ENCODE peak calls at places on chromosomes 7 and 10, in six cellular contexts. One of them, this sample, is unnamed.

GRCh38 chr10:71427246-71427645 is 30.5 kb downstream of the CDH23 start:
- DNase-seq in kidney tubule cell: no peak
- DNase-seq in NCI-H1694: no peak
- DNase-seq in stimulated activated naive CD8-positive, alpha-beta T cell treated with anti-CD3 and anti-CD28 coated beads, Interleukin-15, Interleukin-2, amounts not matched to agents 100 U/mL and 50 U/mL, for 24 hours: no peak
- DNase-seq in NCI-H774: no peak
- DNase-seq in stimulated activated CD8-positive, alpha-beta memory T cell treated with anti-CD3 and anti-CD28 coated beads, Interleukin-2, amount 100 ng/mL, for 1 hour: no peak
- DNase-seq in this sample: no peak

GRCh38 chr7:121447191-121447920 is 51.2 kb upstream of the FAM3C start:
- DNase-seq in NCI-H774: no peak
- DNase-seq in NCI-H1694: no peak
- DNase-seq in stimulated activated CD8-positive, alpha-beta memory T cell treated with anti-CD3 and anti-CD28 coated beads, Interleukin-2, amount 100 ng/mL, for 1 hour: no peak
- DNase-seq in stimulated activated naive CD8-positive, alpha-beta T cell treated with anti-CD3 and anti-CD28 coated beads, Interleukin-15, Interleukin-2, amounts not matched to agents 100 U/mL and 50 U/mL, for 24 hours: no peak
- DNase-seq in kidney tubule cell: no peak
- DNase-seq in this sample: no peak

GRCh38 chr10:35089641-35090161 is 440 bp downstream of the CUL2 start:
- DNase-seq in NCI-H774: no peak
- DNase-seq in stimulated activated CD8-positive, alpha-beta memory T cell treated with anti-CD3 and anti-CD28 coated beads, Interleukin-2, amount 100 ng/mL, for 1 hour: no peak
- DNase-seq in kidney tubule cell: peak; percentile 24
- DNase-seq in NCI-H1694: no peak
- DNase-seq in stimulated activated naive CD8-positive, alpha-beta T cell treated with anti-CD3 and anti-CD28 coated beads, Interleukin-15, Interleukin-2, amounts not matched to agents 100 U/mL and 50 U/mL, for 24 hours: no peak
- DNase-seq in this sample: peak; percentile 28

GRCh38 chr7:115816318-115816974 is 214.1 kb downstream of the TFEC start:
- DNase-seq in kidney tubule cell: no peak
- DNase-seq in NCI-H774: no peak
- DNase-seq in stimulated activated CD8-positive, alpha-beta memory T cell treated with anti-CD3 and anti-CD28 coated beads, Interleukin-2, amount 100 ng/mL, for 1 hour: no peak
- DNase-seq in NCI-H1694: no peak
- DNase-seq in stimulated activated naive CD8-positive, alpha-beta T cell treated with anti-CD3 and anti-CD28 coated beads, Interleukin-15, Interleukin-2, amounts not matched to agents 100 U/mL and 50 U/mL, for 24 hours: no peak
- DNase-seq in this sample: no peak

GRCh38 chr7:150409300-150410030 is 30.3 kb downstream of the ZNF775 start:
- DNase-seq in stimulated activated CD8-positive, alpha-beta memory T cell treated with anti-CD3 and anti-CD28 coated beads, Interleukin-2, amount 100 ng/mL, for 1 hour: no peak
- DNase-seq in NCI-H1694: no peak
- DNase-seq in kidney tubule cell: no peak
- DNase-seq in stimulated activated naive CD8-positive, alpha-beta T cell treated with anti-CD3 and anti-CD28 coated beads, Interleukin-15, Interleukin-2, amounts not matched to agents 100 U/mL and 50 U/mL, for 24 hours: no peak
- DNase-seq in NCI-H774: no peak
- DNase-seq in this sample: no peak

GRCh38 chr7:139682136-139683013 is 95.4 kb downstream of the HIPK2 start:
- DNase-seq in stimulated activated CD8-positive, alpha-beta memory T cell treated with anti-CD3 and anti-CD28 coated beads, Interleukin-2, amount 100 ng/mL, for 1 hour: no peak
- DNase-seq in stimulated activated naive CD8-positive, alpha-beta T cell treated with anti-CD3 and anti-CD28 coated beads, Interleukin-15, Interleukin-2, amounts not matched to agents 100 U/mL and 50 U/mL, for 24 hours: peak; percentile 69
- DNase-seq in NCI-H774: no peak
- DNase-seq in NCI-H1694: no peak
- DNase-seq in kidney tubule cell: peak; percentile 97
- DNase-seq in this sample: peak; percentile 88

GRCh38 chr7:28106316-28106957 is 74.2 kb downstream of the JAZF1 start:
- DNase-seq in kidney tubule cell: peak; percentile 16
- DNase-seq in NCI-H774: peak; percentile 77
- DNase-seq in stimulated activated CD8-positive, alpha-beta memory T cell treated with anti-CD3 and anti-CD28 coated beads, Interleukin-2, amount 100 ng/mL, for 1 hour: no peak
- DNase-seq in stimulated activated naive CD8-positive, alpha-beta T cell treated with anti-CD3 and anti-CD28 coated beads, Interleukin-15, Interleukin-2, amounts not matched to agents 100 U/mL and 50 U/mL, for 24 hours: no peak
- DNase-seq in NCI-H1694: no peak
- DNase-seq in this sample: no peak

GRCh38 chr7:28328161-28328560 is 84.2 kb upstream of the CREB5 start:
- DNase-seq in kidney tubule cell: no peak
- DNase-seq in stimulated activated naive CD8-positive, alpha-beta T cell treated with anti-CD3 and anti-CD28 coated beads, Interleukin-15, Interleukin-2, amounts not matched to agents 100 U/mL and 50 U/mL, for 24 hours: no peak
- DNase-seq in NCI-H774: no peak
- DNase-seq in NCI-H1694: no peak
- DNase-seq in stimulated activated CD8-positive, alpha-beta memory T cell treated with anti-CD3 and anti-CD28 coated beads, Interleukin-2, amount 100 ng/mL, for 1 hour: no peak
- DNase-seq in this sample: no peak

GRCh38 chr7:8068892-8069686 is 100.5 kb downstream of the GLCCI1 start:
- DNase-seq in NCI-H1694: no peak
- DNase-seq in stimulated activated naive CD8-positive, alpha-beta T cell treated with anti-CD3 and anti-CD28 coated beads, Interleukin-15, Interleukin-2, amounts not matched to agents 100 U/mL and 50 U/mL, for 24 hours: no peak
- DNase-seq in NCI-H774: no peak
- DNase-seq in kidney tubule cell: no peak
- DNase-seq in stimulated activated CD8-positive, alpha-beta memory T cell treated with anti-CD3 and anti-CD28 coated beads, Interleukin-2, amount 100 ng/mL, for 1 hour: no peak
- DNase-seq in this sample: no peak

GRCh38 chr7:101395376-101395775 is 32.7 kb downstream of the COL26A1 start:
- DNase-seq in stimulated activated naive CD8-positive, alpha-beta T cell treated with anti-CD3 and anti-CD28 coated beads, Interleukin-15, Interleukin-2, amounts not matched to agents 100 U/mL and 50 U/mL, for 24 hours: no peak
- DNase-seq in kidney tubule cell: no peak
- DNase-seq in NCI-H1694: no peak
- DNase-seq in stimulated activated CD8-positive, alpha-beta memory T cell treated with anti-CD3 and anti-CD28 coated beads, Interleukin-2, amount 100 ng/mL, for 1 hour: no peak
- DNase-seq in NCI-H774: no peak
- DNase-seq in this sample: no peak

GRCh38 chr10:117005454-117006055 is 568 bp upstream of the SHTN1 start:
- DNase-seq in stimulated activated naive CD8-positive, alpha-beta T cell treated with anti-CD3 and anti-CD28 coated beads, Interleukin-15, Interleukin-2, amounts not matched to agents 100 U/mL and 50 U/mL, for 24 hours: no peak
- DNase-seq in NCI-H1694: no peak
- DNase-seq in NCI-H774: peak; percentile 44
- DNase-seq in stimulated activated CD8-positive, alpha-beta memory T cell treated with anti-CD3 and anti-CD28 coated beads, Interleukin-2, amount 100 ng/mL, for 1 hour: no peak
- DNase-seq in kidney tubule cell: peak; percentile 45
- DNase-seq in this sample: no peak

GRCh38 chr7:40640566-40640965 is 505.8 kb downstream of the SUGCT start:
- DNase-seq in stimulated activated naive CD8-positive, alpha-beta T cell treated with anti-CD3 and anti-CD28 coated beads, Interleukin-15, Interleukin-2, amounts not matched to agents 100 U/mL and 50 U/mL, for 24 hours: no peak
- DNase-seq in NCI-H1694: no peak
- DNase-seq in stimulated activated CD8-positive, alpha-beta memory T cell treated with anti-CD3 and anti-CD28 coated beads, Interleukin-2, amount 100 ng/mL, for 1 hour: no peak
- DNase-seq in kidney tubule cell: no peak
- DNase-seq in NCI-H774: no peak
- DNase-seq in this sample: no peak

GRCh38 chr10:88209837-88210552 is 346.6 kb downstream of the PTEN start:
- DNase-seq in kidney tubule cell: peak; percentile 35
- DNase-seq in NCI-H1694: no peak
- DNase-seq in stimulated activated naive CD8-positive, alpha-beta T cell treated with anti-CD3 and anti-CD28 coated beads, Interleukin-15, Interleukin-2, amounts not matched to agents 100 U/mL and 50 U/mL, for 24 hours: no peak
- DNase-seq in NCI-H774: no peak
- DNase-seq in stimulated activated CD8-positive, alpha-beta memory T cell treated with anti-CD3 and anti-CD28 coated beads, Interleukin-2, amount 100 ng/mL, for 1 hour: no peak
- DNase-seq in this sample: peak; percentile 52

GRCh38 chr10:6045600-6046457 is 16.3 kb downstream of the IL2RA start:
- DNase-seq in stimulated activated CD8-positive, alpha-beta memory T cell treated with anti-CD3 and anti-CD28 coated beads, Interleukin-2, amount 100 ng/mL, for 1 hour: no peak
- DNase-seq in NCI-H774: no peak
- DNase-seq in stimulated activated naive CD8-positive, alpha-beta T cell treated with anti-CD3 and anti-CD28 coated beads, Interleukin-15, Interleukin-2, amounts not matched to agents 100 U/mL and 50 U/mL, for 24 hours: peak; percentile 31
- DNase-seq in kidney tubule cell: no peak
- DNase-seq in NCI-H1694: no peak
- DNase-seq in this sample: no peak

GRCh38 chr7:85023066-85023687 is 163.7 kb downstream of the SEMA3D start:
- DNase-seq in stimulated activated CD8-positive, alpha-beta memory T cell treated with anti-CD3 and anti-CD28 coated beads, Interleukin-2, amount 100 ng/mL, for 1 hour: no peak
- DNase-seq in NCI-H774: no peak
- DNase-seq in stimulated activated naive CD8-positive, alpha-beta T cell treated with anti-CD3 and anti-CD28 coated beads, Interleukin-15, Interleukin-2, amounts not matched to agents 100 U/mL and 50 U/mL, for 24 hours: peak; percentile 14
- DNase-seq in kidney tubule cell: peak; percentile 45
- DNase-seq in NCI-H1694: peak; percentile 24
- DNase-seq in this sample: peak; percentile 42

GRCh38 chr10:72260215-72260587 is 13.5 kb upstream of the DDIT4 start:
- DNase-seq in kidney tubule cell: no peak
- DNase-seq in stimulated activated naive CD8-positive, alpha-beta T cell treated with anti-CD3 and anti-CD28 coated beads, Interleukin-15, Interleukin-2, amounts not matched to agents 100 U/mL and 50 U/mL, for 24 hours: no peak
- DNase-seq in stimulated activated CD8-positive, alpha-beta memory T cell treated with anti-CD3 and anti-CD28 coated beads, Interleukin-2, amount 100 ng/mL, for 1 hour: no peak
- DNase-seq in NCI-H774: no peak
- DNase-seq in NCI-H1694: no peak
- DNase-seq in this sample: no peak

GRCh38 chr10:130493021-130493420 is 356.8 kb downstream of the GLRX3 start:
- DNase-seq in kidney tubule cell: no peak
- DNase-seq in stimulated activated naive CD8-positive, alpha-beta T cell treated with anti-CD3 and anti-CD28 coated beads, Interleukin-15, Interleukin-2, amounts not matched to agents 100 U/mL and 50 U/mL, for 24 hours: no peak
- DNase-seq in NCI-H774: no peak
- DNase-seq in stimulated activated CD8-positive, alpha-beta memory T cell treated with anti-CD3 and anti-CD28 coated beads, Interleukin-2, amount 100 ng/mL, for 1 hour: no peak
- DNase-seq in NCI-H1694: no peak
- DNase-seq in this sample: no peak

GRCh38 chr7:50304158-50304910 is at the start of gene IKZF1:
- DNase-seq in stimulated activated CD8-positive, alpha-beta memory T cell treated with anti-CD3 and anti-CD28 coated beads, Interleukin-2, amount 100 ng/mL, for 1 hour: no peak
- DNase-seq in NCI-H1694: no peak
- DNase-seq in stimulated activated naive CD8-positive, alpha-beta T cell treated with anti-CD3 and anti-CD28 coated beads, Interleukin-15, Interleukin-2, amounts not matched to agents 100 U/mL and 50 U/mL, for 24 hours: peak; percentile 81
- DNase-seq in NCI-H774: peak; percentile 21
- DNase-seq in kidney tubule cell: peak; percentile 27
- DNase-seq in this sample: no peak

GRCh38 chr10:128912568-128913311 is 554.3 kb upstream of the MGMT start:
- DNase-seq in stimulated activated CD8-positive, alpha-beta memory T cell treated with anti-CD3 and anti-CD28 coated beads, Interleukin-2, amount 100 ng/mL, for 1 hour: no peak
- DNase-seq in NCI-H1694: no peak
- DNase-seq in stimulated activated naive CD8-positive, alpha-beta T cell treated with anti-CD3 and anti-CD28 coated beads, Interleukin-15, Interleukin-2, amounts not matched to agents 100 U/mL and 50 U/mL, for 24 hours: no peak
- DNase-seq in kidney tubule cell: no peak
- DNase-seq in NCI-H774: no peak
- DNase-seq in this sample: no peak